ENCODE peak calls at places on chromosomes 4 and X, in four cellular contexts. One of them, this sample, is unnamed.

GRCh38 chr4:144451771-144452170 is 194.2 kb upstream of the HHIP start:
- DNase-seq in cardiac muscle cell: no peak
- DNase-seq in colonic mucosa: no peak
- DNase-seq in fibroblast of mammary gland: no peak
- DNase-seq in this sample: no peak

GRCh38 chr4:86717651-86718050 is 123.5 kb downstream of the PTPN13 start:
- DNase-seq in fibroblast of mammary gland: no peak
- DNase-seq in colonic mucosa: no peak
- DNase-seq in cardiac muscle cell: no peak
- DNase-seq in this sample: no peak

GRCh38 chrX:119790977-119791436 is 423 bp downstream of the RPL39 start:
- DNase-seq in fibroblast of mammary gland: peak; percentile 48
- DNase-seq in colonic mucosa: peak; percentile 29
- DNase-seq in cardiac muscle cell: peak; percentile 45
- DNase-seq in this sample: peak; percentile 30

GRCh38 chr4:17168571-17168970 is 270.1 kb upstream of the LDB2 start:
- DNase-seq in cardiac muscle cell: peak; percentile 89
- DNase-seq in fibroblast of mammary gland: peak; percentile 87
- DNase-seq in colonic mucosa: no peak
- DNase-seq in this sample: no peak

GRCh38 chr4:2059034-2059725 is at the start of gene NAT8L:
- DNase-seq in cardiac muscle cell: peak; percentile 27
- DNase-seq in fibroblast of mammary gland: no peak
- DNase-seq in colonic mucosa: no peak
- DNase-seq in this sample: no peak

GRCh38 chrX:85115252-85115651 is 111.6 kb downstream of the APOOL start:
- DNase-seq in cardiac muscle cell: no peak
- DNase-seq in colonic mucosa: no peak
- DNase-seq in fibroblast of mammary gland: no peak
- DNase-seq in this sample: no peak

GRCh38 chr4:78396613-78397291 is 154.8 kb upstream of the ANXA3 start:
- DNase-seq in cardiac muscle cell: no peak
- DNase-seq in fibroblast of mammary gland: no peak
- DNase-seq in colonic mucosa: no peak
- DNase-seq in this sample: no peak

GRCh38 chrX:997631-998137 is 214.8 kb downstream of the CRLF2 start:
- DNase-seq in fibroblast of mammary gland: no peak
- DNase-seq in cardiac muscle cell: no peak
- DNase-seq in colonic mucosa: no peak
- DNase-seq in this sample: no peak

GRCh38 chr4:30744957-30745640 is 24.9 kb downstream of the PCDH7 start:
- DNase-seq in colonic mucosa: no peak
- DNase-seq in cardiac muscle cell: peak; percentile 38
- DNase-seq in fibroblast of mammary gland: peak; percentile 12
- DNase-seq in this sample: no peak

GRCh38 chr4:95204873-95205272 is 343.9 kb downstream of the UNC5C start:
- DNase-seq in colonic mucosa: no peak
- DNase-seq in fibroblast of mammary gland: no peak
- DNase-seq in cardiac muscle cell: no peak
- DNase-seq in this sample: no peak

GRCh38 chrX:94058728-94059382 is 384.8 kb downstream of the FAM133A start:
- DNase-seq in colonic mucosa: peak; percentile 18
- DNase-seq in cardiac muscle cell: no peak
- DNase-seq in fibroblast of mammary gland: peak; percentile 8
- DNase-seq in this sample: peak; percentile 37

GRCh38 chr4:130653842-130654241 is 1557.9 kb downstream of the C4orf33 start:
- DNase-seq in cardiac muscle cell: no peak
- DNase-seq in fibroblast of mammary gland: no peak
- DNase-seq in colonic mucosa: no peak
- DNase-seq in this sample: no peak

GRCh38 chrX:20742106-20742505 is 475.4 kb upstream of the RPS6KA3 start:
- DNase-seq in colonic mucosa: no peak
- DNase-seq in cardiac muscle cell: no peak
- DNase-seq in fibroblast of mammary gland: peak; percentile 62
- DNase-seq in this sample: no peak

GRCh38 chr4:76589402-76589801 is 154.4 kb downstream of the SHROOM3 start:
- DNase-seq in fibroblast of mammary gland: no peak
- DNase-seq in cardiac muscle cell: peak; percentile 58
- DNase-seq in colonic mucosa: peak; percentile 68
- DNase-seq in this sample: no peak

GRCh38 chr4:81040175-81040659 is 9.7 kb downstream of the BMP3 start:
- DNase-seq in cardiac muscle cell: peak; percentile 55
- DNase-seq in colonic mucosa: no peak
- DNase-seq in fibroblast of mammary gland: peak; percentile 39
- DNase-seq in this sample: peak; percentile 45

GRCh38 chr4:70443329-70443728 is 28.7 kb upstream of the MUC7 start:
- DNase-seq in cardiac muscle cell: no peak
- DNase-seq in fibroblast of mammary gland: no peak
- DNase-seq in colonic mucosa: no peak
- DNase-seq in this sample: no peak

GRCh38 chr4:158250321-158250720 is 40.0 kb downstream of the TMEM144 start:
- DNase-seq in cardiac muscle cell: no peak
- DNase-seq in fibroblast of mammary gland: no peak
- DNase-seq in colonic mucosa: no peak
- DNase-seq in this sample: no peak

GRCh38 chr4:55859711-55860110 is 6.3 kb downstream of the EXOC1 start:
- DNase-seq in colonic mucosa: no peak
- DNase-seq in cardiac muscle cell: no peak
- DNase-seq in fibroblast of mammary gland: no peak
- DNase-seq in this sample: no peak

GRCh38 chrX:11791090-11791489 is 33.1 kb downstream of the MSL3 start:
- DNase-seq in colonic mucosa: no peak
- DNase-seq in fibroblast of mammary gland: no peak
- DNase-seq in cardiac muscle cell: no peak
- DNase-seq in this sample: no peak

GRCh38 chrX:150364347-150365050 is 1.4 kb downstream of the MAMLD1 start:
- DNase-seq in colonic mucosa: peak; percentile 24
- DNase-seq in fibroblast of mammary gland: no peak
- DNase-seq in cardiac muscle cell: peak; percentile 19
- DNase-seq in this sample: no peak

GRCh38 chr4:7030856-7031255 is 12.3 kb upstream of the TADA2B start:
- DNase-seq in fibroblast of mammary gland: no peak
- DNase-seq in colonic mucosa: no peak
- DNase-seq in cardiac muscle cell: no peak
- DNase-seq in this sample: no peak

GRCh38 chrX:2391869-2392606 is 108.7 kb downstream of the DHRSX start:
- DNase-seq in cardiac muscle cell: peak; percentile 93
- DNase-seq in colonic mucosa: no peak
- DNase-seq in fibroblast of mammary gland: peak; percentile 80
- DNase-seq in this sample: no peak

GRCh38 chrX:76148753-76149152 is 24.1 kb upstream of the PBDC1 start:
- DNase-seq in cardiac muscle cell: peak; percentile 39
- DNase-seq in colonic mucosa: peak; percentile 47
- DNase-seq in fibroblast of mammary gland: peak; percentile 43
- DNase-seq in this sample: peak; percentile 75

GRCh38 chr4:8709050-8709728 is 116.6 kb downstream of the CPZ start:
- DNase-seq in fibroblast of mammary gland: no peak
- DNase-seq in colonic mucosa: no peak
- DNase-seq in cardiac muscle cell: no peak
- DNase-seq in this sample: no peak

GRCh38 chr4:136680271-136680670 is 852.0 kb downstream of the PCDH18 start:
- DNase-seq in cardiac muscle cell: no peak
- DNase-seq in colonic mucosa: no peak
- DNase-seq in fibroblast of mammary gland: no peak
- DNase-seq in this sample: no peak

GRCh38 chr4:133152801-133153526 is 3.9 kb downstream of the PCDH10 start:
- DNase-seq in colonic mucosa: no peak
- DNase-seq in fibroblast of mammary gland: no peak
- DNase-seq in cardiac muscle cell: peak; percentile 25
- DNase-seq in this sample: no peak

GRCh38 chrX:150984164-150984824 is 1.2 kb downstream of the HMGB3 start:
- DNase-seq in fibroblast of mammary gland: no peak
- DNase-seq in colonic mucosa: no peak
- DNase-seq in cardiac muscle cell: no peak
- DNase-seq in this sample: no peak

GRCh38 chrX:148376342-148376741 is 124.1 kb upstream of the AFF2 start:
- DNase-seq in colonic mucosa: no peak
- DNase-seq in fibroblast of mammary gland: no peak
- DNase-seq in cardiac muscle cell: no peak
- DNase-seq in this sample: no peak

GRCh38 chrX:148380107-148380506 is 120.3 kb upstream of the AFF2 start:
- DNase-seq in cardiac muscle cell: no peak
- DNase-seq in colonic mucosa: no peak
- DNase-seq in fibroblast of mammary gland: no peak
- DNase-seq in this sample: peak; percentile 25

GRCh38 chrX:148382983-148383382 is 117.4 kb upstream of the AFF2 start:
- DNase-seq in cardiac muscle cell: no peak
- DNase-seq in colonic mucosa: no peak
- DNase-seq in fibroblast of mammary gland: no peak
- DNase-seq in this sample: no peak

GRCh38 chrX:148381603-148382002 is 118.8 kb upstream of the AFF2 start:
- DNase-seq in colonic mucosa: no peak
- DNase-seq in fibroblast of mammary gland: no peak
- DNase-seq in cardiac muscle cell: no peak
- DNase-seq in this sample: peak; percentile 26

GRCh38 chrX:148380614-148381561 is 119.5 kb upstream of the AFF2 start:
- DNase-seq in fibroblast of mammary gland: no peak
- DNase-seq in colonic mucosa: no peak
- DNase-seq in cardiac muscle cell: no peak
- DNase-seq in this sample: peak; percentile 94
- H3K4me3 ChIP-seq in fibroblast of mammary gland: no peak overlapping the region
- H3K4me3 ChIP-seq in colonic mucosa: no peak overlapping the region
- H3K4me3 ChIP-seq in cardiac muscle cell: no peak overlapping the region
- H3K4me3 ChIP-seq in this sample: peak overlapping the region; percentile 64

DNA sequence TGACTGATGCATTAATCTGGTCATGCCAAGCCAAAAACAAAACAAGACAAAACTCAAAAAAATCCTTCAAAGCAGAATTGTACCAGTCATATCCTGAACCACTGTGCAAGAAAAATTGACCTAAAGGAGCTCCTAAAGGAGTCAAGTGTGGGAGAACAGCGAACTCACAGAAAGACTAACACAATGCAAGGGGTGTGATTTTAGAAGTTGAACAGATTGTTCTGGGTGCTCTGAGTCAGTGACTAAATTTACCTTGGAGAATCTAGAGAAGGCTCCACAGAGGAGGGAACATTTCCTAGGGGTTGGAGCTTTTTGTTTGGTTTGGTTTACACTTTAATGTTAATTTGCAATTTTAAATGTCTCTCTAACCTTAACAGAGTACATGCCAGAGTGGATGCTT is 48.9 kb upstream of the PHF8 start:
- DNase-seq in fibroblast of mammary gland: peak; percentile 43
- DNase-seq in cardiac muscle cell: no peak
- DNase-seq in colonic mucosa: no peak
- DNase-seq in this sample: no peak
- H3K4me3 ChIP-seq in fibroblast of mammary gland: no peak overlapping the region
- H3K4me3 ChIP-seq in cardiac muscle cell: no peak overlapping the region
- H3K4me3 ChIP-seq in colonic mucosa: no peak overlapping the region
- H3K4me3 ChIP-seq in this sample: no peak overlapping the region

DNA sequence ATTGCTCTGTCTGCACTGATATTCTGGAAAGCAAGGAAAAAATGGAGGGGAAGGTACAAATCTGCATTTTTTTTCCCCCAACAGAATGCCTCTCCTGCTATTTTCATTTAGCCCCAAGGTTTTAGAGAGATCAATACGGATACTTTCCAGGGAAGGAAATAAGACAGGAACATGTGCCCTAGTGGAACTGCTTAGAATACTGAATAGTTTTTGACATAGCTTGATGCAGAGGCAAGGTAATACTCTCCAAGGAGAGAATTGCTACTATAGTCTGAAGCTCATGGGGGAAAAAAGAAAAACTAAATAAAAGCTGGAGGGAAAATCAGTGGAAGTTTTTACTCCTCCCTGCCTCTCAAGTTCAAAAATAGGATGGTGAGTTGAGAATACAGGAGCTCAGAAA is 490.3 kb downstream of the RAPGEF2 start:
- DNase-seq in fibroblast of mammary gland: no peak
- DNase-seq in cardiac muscle cell: no peak
- DNase-seq in colonic mucosa: no peak
- DNase-seq in this sample: no peak
- H3K4me3 ChIP-seq in fibroblast of mammary gland: no peak overlapping the region
- H3K4me3 ChIP-seq in cardiac muscle cell: no peak overlapping the region
- H3K4me3 ChIP-seq in colonic mucosa: no peak overlapping the region
- H3K4me3 ChIP-seq in this sample: no peak overlapping the region

GRCh38 chrX:47080915-47081236 is 2.6 kb downstream of the RGN start:
- DNase-seq in colonic mucosa: no peak
- DNase-seq in fibroblast of mammary gland: no peak
- DNase-seq in cardiac muscle cell: no peak
- DNase-seq in this sample: no peak
- H3K4me3 ChIP-seq in colonic mucosa: no peak overlapping the region
- H3K4me3 ChIP-seq in fibroblast of mammary gland: no peak overlapping the region
- H3K4me3 ChIP-seq in cardiac muscle cell: no peak overlapping the region
- H3K4me3 ChIP-seq in this sample: no peak overlapping the region

GRCh38 chr4:141081921-141082381 is 51.3 kb downstream of the RNF150 start:
- DNase-seq in fibroblast of mammary gland: no peak
- DNase-seq in colonic mucosa: no peak
- DNase-seq in cardiac muscle cell: no peak
- DNase-seq in this sample: no peak
- H3K4me3 ChIP-seq in fibroblast of mammary gland: no peak overlapping the region
- H3K4me3 ChIP-seq in colonic mucosa: no peak overlapping the region
- H3K4me3 ChIP-seq in cardiac muscle cell: no peak overlapping the region
- H3K4me3 ChIP-seq in this sample: no peak overlapping the region

This sample was measured in MM.1S.